ENCODE peak calls at places on chromosomes 12 and 14, in four cellular contexts. Q, P, D and Z are unnamed samples.

GRCh38 chr12:96462571-96463280 is 26.7 kb upstream of the CFAP54 start:
- DNase-seq in Q (no peak), P (no peak), D (no peak), Z (no peak)

GRCh38 chr14:74574092-74574438 is 38.0 kb downstream of the LTBP2 start:
- DNase-seq in Q (no peak), P (no peak), D (no peak), Z (no peak)

GRCh38 chr12:51721281-51721940 is 127.1 kb downstream of the FIGNL2 start:
- DNase-seq in Q (no peak), P (no peak), D (peak), Z (no peak)

GRCh38 chr12:131747276-131747675 is 36.4 kb downstream of the SFSWAP start:
- DNase-seq in Q (no peak), P (no peak), D (no peak), Z (no peak)

GRCh38 chr12:109595321-109595902 is 21.8 kb downstream of the MVK start:
- DNase-seq in Q (no peak), P (no peak), D (no peak), Z (no peak)

GRCh38 chr12:49198431-49199155 is 9.7 kb upstream of the TUBA1A start:
- DNase-seq in Q (no peak), P (peak), D (no peak), Z (no peak)

GRCh38 chr12:107474639-107475539 is 210.7 kb upstream of the PWP1 start:
- DNase-seq in Q (no peak), P (no peak), D (no peak), Z (no peak)

GRCh38 chr12:19434538-19434937 is 4.8 kb upstream of the AEBP2 start:
- DNase-seq in Q (no peak), P (no peak), D (no peak), Z (no peak)

GRCh38 chr12:121534495-121535148 is 46.2 kb downstream of the KDM2B start:
- DNase-seq in Q (no peak), P (no peak), D (no peak), Z (no peak)